ENCODE peak calls at places on chromosomes 5 and 9, in eight cellular contexts. One of them, this sample, is unnamed.

GRCh38 chr9:17578911-17579793 is at the start of gene SH3GL2:
- DNase-seq in stromal cell of bone marrow: no peak
- DNase-seq in GM12865: peak
- DNase-seq in fibroblast of the conjunctiva: no peak
- DNase-seq in Ammon's horn: peak
- DNase-seq in LoVo: peak
- DNase-seq in H7: peak
- DNase-seq in Right ventricle myocardium inferior: peak
- DNase-seq in this sample: no peak

GRCh38 chr9:132372177-132373095 is 17.6 kb upstream of the SETX start:
- DNase-seq in Ammon's horn: peak
- DNase-seq in H7: no peak
- DNase-seq in LoVo: peak
- DNase-seq in stromal cell of bone marrow: no peak
- DNase-seq in Right ventricle myocardium inferior: no peak
- DNase-seq in GM12865: peak
- DNase-seq in fibroblast of the conjunctiva: no peak
- DNase-seq in this sample: no peak

GRCh38 chr9:131677445-131678180 is 62.3 kb downstream of the RAPGEF1 start:
- DNase-seq in LoVo: no peak
- DNase-seq in fibroblast of the conjunctiva: peak
- DNase-seq in stromal cell of bone marrow: no peak
- DNase-seq in GM12865: peak
- DNase-seq in Ammon's horn: peak
- DNase-seq in Right ventricle myocardium inferior: no peak
- DNase-seq in H7: no peak
- DNase-seq in this sample: peak

GRCh38 chr5:12385095-12385494 is 480.8 kb upstream of the CTNND2 start:
- DNase-seq in LoVo: no peak
- DNase-seq in stromal cell of bone marrow: no peak
- DNase-seq in Ammon's horn: no peak
- DNase-seq in fibroblast of the conjunctiva: no peak
- DNase-seq in H7: no peak
- DNase-seq in GM12865: no peak
- DNase-seq in Right ventricle myocardium inferior: peak
- DNase-seq in this sample: no peak

GRCh38 chr9:137178201-137178938 is 6.5 kb upstream of the TMEM210 start:
- DNase-seq in Right ventricle myocardium inferior: no peak
- DNase-seq in Ammon's horn: no peak
- DNase-seq in stromal cell of bone marrow: no peak
- DNase-seq in H7: no peak
- DNase-seq in fibroblast of the conjunctiva: no peak
- DNase-seq in LoVo: no peak
- DNase-seq in GM12865: no peak
- DNase-seq in this sample: no peak

GRCh38 chr9:120928015-120928719 is 1.6 kb upstream of the TRAF1 start:
- DNase-seq in Ammon's horn: peak
- DNase-seq in Right ventricle myocardium inferior: no peak
- DNase-seq in GM12865: peak
- DNase-seq in stromal cell of bone marrow: no peak
- DNase-seq in H7: peak
- DNase-seq in fibroblast of the conjunctiva: no peak
- DNase-seq in LoVo: no peak
- DNase-seq in this sample: no peak

GRCh38 chr9:89670806-89671434 is 66.1 kb downstream of the GADD45G start:
- DNase-seq in LoVo: no peak
- DNase-seq in H7: no peak
- DNase-seq in stromal cell of bone marrow: no peak
- DNase-seq in fibroblast of the conjunctiva: no peak
- DNase-seq in GM12865: no peak
- DNase-seq in Ammon's horn: no peak
- DNase-seq in Right ventricle myocardium inferior: no peak
- DNase-seq in this sample: no peak

GRCh38 chr9:33297455-33297854 is 7.1 kb downstream of the NFX1 start:
- DNase-seq in fibroblast of the conjunctiva: no peak
- DNase-seq in Ammon's horn: peak
- DNase-seq in Right ventricle myocardium inferior: no peak
- DNase-seq in LoVo: no peak
- DNase-seq in H7: no peak
- DNase-seq in GM12865: peak
- DNase-seq in stromal cell of bone marrow: no peak
- DNase-seq in this sample: no peak

GRCh38 chr5:99243111-99243510 is 314.3 kb upstream of the CHD1 start:
- DNase-seq in stromal cell of bone marrow: no peak
- DNase-seq in LoVo: no peak
- DNase-seq in GM12865: no peak
- DNase-seq in Right ventricle myocardium inferior: no peak
- DNase-seq in H7: no peak
- DNase-seq in Ammon's horn: no peak
- DNase-seq in fibroblast of the conjunctiva: no peak
- DNase-seq in this sample: no peak

GRCh38 chr9:134343637-134344036 is 17.4 kb downstream of the RXRA start:
- DNase-seq in LoVo: no peak
- DNase-seq in H7: peak
- DNase-seq in Ammon's horn: peak
- DNase-seq in Right ventricle myocardium inferior: peak
- DNase-seq in GM12865: no peak
- DNase-seq in stromal cell of bone marrow: no peak
- DNase-seq in fibroblast of the conjunctiva: no peak
- DNase-seq in this sample: no peak

GRCh38 chr5:43192558-43193170 is 639 bp downstream of the NIM1K start:
- DNase-seq in fibroblast of the conjunctiva: no peak
- DNase-seq in stromal cell of bone marrow: no peak
- DNase-seq in Right ventricle myocardium inferior: peak
- DNase-seq in LoVo: no peak
- DNase-seq in GM12865: peak
- DNase-seq in Ammon's horn: peak
- DNase-seq in H7: peak
- DNase-seq in this sample: peak

GRCh38 chr5:16978296-16978695 is 42.2 kb upstream of the MYO10 start:
- DNase-seq in GM12865: no peak
- DNase-seq in LoVo: no peak
- DNase-seq in stromal cell of bone marrow: no peak
- DNase-seq in Right ventricle myocardium inferior: no peak
- DNase-seq in fibroblast of the conjunctiva: no peak
- DNase-seq in H7: no peak
- DNase-seq in Ammon's horn: no peak
- DNase-seq in this sample: no peak

GRCh38 chr9:8555767-8556500 is 756.4 kb upstream of the DMAC1 start:
- DNase-seq in fibroblast of the conjunctiva: peak
- DNase-seq in GM12865: no peak
- DNase-seq in stromal cell of bone marrow: peak
- DNase-seq in Ammon's horn: no peak
- DNase-seq in H7: no peak
- DNase-seq in LoVo: no peak
- DNase-seq in Right ventricle myocardium inferior: no peak
- DNase-seq in this sample: no peak

GRCh38 chr9:124297553-124297905 is 39.8 kb downstream of the NEK6 start:
- DNase-seq in Ammon's horn: peak
- DNase-seq in H7: peak
- DNase-seq in fibroblast of the conjunctiva: peak
- DNase-seq in Right ventricle myocardium inferior: peak
- DNase-seq in LoVo: peak
- DNase-seq in stromal cell of bone marrow: peak
- DNase-seq in GM12865: no peak
- DNase-seq in this sample: peak

GRCh38 chr5:138457532-138458275 is 7.6 kb upstream of the EGR1 start:
- DNase-seq in stromal cell of bone marrow: no peak
- DNase-seq in fibroblast of the conjunctiva: no peak
- DNase-seq in Ammon's horn: no peak
- DNase-seq in Right ventricle myocardium inferior: peak
- DNase-seq in GM12865: no peak
- DNase-seq in LoVo: no peak
- DNase-seq in H7: peak
- DNase-seq in this sample: no peak

GRCh38 chr5:32027717-32028321 is 146.3 kb downstream of the GOLPH3 start:
- DNase-seq in Ammon's horn: peak
- DNase-seq in stromal cell of bone marrow: peak
- DNase-seq in LoVo: peak
- DNase-seq in GM12865: no peak
- DNase-seq in fibroblast of the conjunctiva: peak
- DNase-seq in H7: no peak
- DNase-seq in Right ventricle myocardium inferior: peak
- DNase-seq in this sample: peak

GRCh38 chr5:96706433-96707111 is 44.4 kb downstream of the CAST start:
- DNase-seq in GM12865: peak
- DNase-seq in Right ventricle myocardium inferior: no peak
- DNase-seq in stromal cell of bone marrow: no peak
- DNase-seq in H7: no peak
- DNase-seq in Ammon's horn: no peak
- DNase-seq in fibroblast of the conjunctiva: no peak
- DNase-seq in LoVo: no peak
- DNase-seq in this sample: no peak

GRCh38 chr5:111598996-111599395 is 86.7 kb upstream of the STARD4 start:
- DNase-seq in GM12865: no peak
- DNase-seq in LoVo: no peak
- DNase-seq in Ammon's horn: no peak
- DNase-seq in stromal cell of bone marrow: no peak
- DNase-seq in Right ventricle myocardium inferior: no peak
- DNase-seq in fibroblast of the conjunctiva: no peak
- DNase-seq in H7: no peak
- DNase-seq in this sample: no peak

GRCh38 chr5:38424237-38425080 is 132.0 kb downstream of the LIFR start:
- DNase-seq in H7: no peak
- DNase-seq in stromal cell of bone marrow: no peak
- DNase-seq in Right ventricle myocardium inferior: no peak
- DNase-seq in Ammon's horn: no peak
- DNase-seq in LoVo: no peak
- DNase-seq in GM12865: no peak
- DNase-seq in fibroblast of the conjunctiva: no peak
- DNase-seq in this sample: no peak

GRCh38 chr5:138177936-138178515 is 404 bp downstream of the BRD8 start:
- DNase-seq in H7: peak
- DNase-seq in Ammon's horn: peak
- DNase-seq in GM12865: peak
- DNase-seq in stromal cell of bone marrow: peak
- DNase-seq in LoVo: peak
- DNase-seq in fibroblast of the conjunctiva: peak
- DNase-seq in Right ventricle myocardium inferior: no peak
- DNase-seq in this sample: peak

GRCh38 chr5:93192107-93192506 is 388.9 kb downstream of the NR2F1-AS1 start:
- DNase-seq in Right ventricle myocardium inferior: no peak
- DNase-seq in H7: no peak
- DNase-seq in stromal cell of bone marrow: peak
- DNase-seq in LoVo: peak
- DNase-seq in fibroblast of the conjunctiva: peak
- DNase-seq in Ammon's horn: no peak
- DNase-seq in GM12865: no peak
- DNase-seq in this sample: peak

GRCh38 chr5:177426566-177427210 is at the start of gene GRK6:
- DNase-seq in Right ventricle myocardium inferior: peak
- DNase-seq in fibroblast of the conjunctiva: no peak
- DNase-seq in H7: peak
- DNase-seq in GM12865: peak
- DNase-seq in Ammon's horn: no peak
- DNase-seq in stromal cell of bone marrow: no peak
- DNase-seq in LoVo: peak
- DNase-seq in this sample: peak

GRCh38 chr5:144864113-144864512 is 693.4 kb downstream of the KCTD16 start:
- DNase-seq in GM12865: peak
- DNase-seq in fibroblast of the conjunctiva: no peak
- DNase-seq in H7: no peak
- DNase-seq in Right ventricle myocardium inferior: no peak
- DNase-seq in stromal cell of bone marrow: no peak
- DNase-seq in LoVo: no peak
- DNase-seq in Ammon's horn: no peak
- DNase-seq in this sample: no peak

GRCh38 chr5:54785729-54786548 is 199.5 kb downstream of the ESM1 start:
- DNase-seq in LoVo: no peak
- DNase-seq in stromal cell of bone marrow: peak
- DNase-seq in fibroblast of the conjunctiva: no peak
- DNase-seq in H7: no peak
- DNase-seq in Ammon's horn: peak
- DNase-seq in Right ventricle myocardium inferior: peak
- DNase-seq in GM12865: peak
- DNase-seq in this sample: no peak

GRCh38 chr9:124456341-124457078 is 6.3 kb downstream of the ADGRD2 start:
- DNase-seq in GM12865: no peak
- DNase-seq in H7: peak
- DNase-seq in LoVo: no peak
- DNase-seq in Right ventricle myocardium inferior: no peak
- DNase-seq in stromal cell of bone marrow: no peak
- DNase-seq in Ammon's horn: no peak
- DNase-seq in fibroblast of the conjunctiva: no peak
- DNase-seq in this sample: no peak

GRCh38 chr5:1217596-1218206 is 7.5 kb upstream of the SLC6A18 start:
- DNase-seq in fibroblast of the conjunctiva: no peak
- DNase-seq in stromal cell of bone marrow: no peak
- DNase-seq in Right ventricle myocardium inferior: peak
- DNase-seq in GM12865: no peak
- DNase-seq in H7: peak
- DNase-seq in LoVo: no peak
- DNase-seq in Ammon's horn: no peak
- DNase-seq in this sample: no peak

This sample was measured in hepatic stellate cell.